ENCODE peak calls at places on chromosomes 13 and 19, in five cellular contexts. One of them, this sample, is unnamed.
A peak's percentile ranks its signal among the peaks of the same experiment; 100 is the strongest.

GRCh38 chr13:70747305-70747704 is 639.1 kb upstream of the KLHL1 start:
- DNase-seq in hepatocyte: no peak
- DNase-seq in HCT116: no peak
- DNase-seq in GM23248: no peak
- DNase-seq in GM23338: no peak
- DNase-seq in this sample: no peak

GRCh38 chr19:46022431-46023310 is at the start of gene PGLYRP1:
- DNase-seq in hepatocyte: peak; percentile 4
- DNase-seq in HCT116: no peak
- DNase-seq in GM23248: no peak
- DNase-seq in GM23338: peak; percentile 79
- DNase-seq in this sample: no peak

GRCh38 chr19:40467007-40467565 is 285 bp downstream of the SPTBN4 start:
- DNase-seq in hepatocyte: peak; percentile 44
- DNase-seq in HCT116: no peak
- DNase-seq in GM23248: peak; percentile 51
- DNase-seq in GM23338: peak; percentile 54
- DNase-seq in this sample: no peak

GRCh38 chr13:109297628-109298027 is 488.8 kb downstream of the IRS2 start:
- DNase-seq in hepatocyte: no peak
- DNase-seq in HCT116: no peak
- DNase-seq in GM23248: peak; percentile 93
- DNase-seq in GM23338: no peak
- DNase-seq in this sample: no peak

GRCh38 chr19:45475537-45476348 is 7.9 kb downstream of the FOSB start:
- DNase-seq in hepatocyte: peak; percentile 40
- DNase-seq in HCT116: no peak
- DNase-seq in GM23248: peak; percentile 41
- DNase-seq in GM23338: no peak
- DNase-seq in this sample: no peak

GRCh38 chr19:35777411-35777841 is 2.1 kb downstream of the ARHGAP33 start:
- DNase-seq in hepatocyte: no peak
- DNase-seq in HCT116: no peak
- DNase-seq in GM23248: no peak
- DNase-seq in GM23338: peak; percentile 83
- DNase-seq in this sample: no peak

GRCh38 chr13:60343978-60344377 is 53.0 kb upstream of the TDRD3 start:
- DNase-seq in hepatocyte: no peak
- DNase-seq in HCT116: no peak
- DNase-seq in GM23248: no peak
- DNase-seq in GM23338: no peak
- DNase-seq in this sample: no peak

GRCh38 chr13:28805193-28805819 is 14.8 kb upstream of the MTUS2 start:
- DNase-seq in hepatocyte: peak; percentile 26
- DNase-seq in HCT116: no peak
- DNase-seq in GM23248: peak; percentile 25
- DNase-seq in GM23338: peak; percentile 83
- DNase-seq in this sample: peak; percentile 35

GRCh38 chr13:26992951-26993490 is 178.6 kb downstream of the USP12 start:
- DNase-seq in hepatocyte: no peak
- DNase-seq in HCT116: no peak
- DNase-seq in GM23248: no peak
- DNase-seq in GM23338: no peak
- DNase-seq in this sample: no peak

GRCh38 chr13:79973533-79973963 is 367.4 kb downstream of the SPRY2 start:
- DNase-seq in hepatocyte: no peak
- DNase-seq in HCT116: no peak
- DNase-seq in GM23248: peak; percentile 24
- DNase-seq in GM23338: peak; percentile 38
- DNase-seq in this sample: peak; percentile 33

GRCh38 chr19:45293682-45294081 is 29.0 kb downstream of the CKM start:
- DNase-seq in hepatocyte: no peak
- DNase-seq in HCT116: no peak
- DNase-seq in GM23248: no peak
- DNase-seq in GM23338: no peak
- DNase-seq in this sample: no peak

GRCh38 chr19:802888-803561 is 5.8 kb downstream of the PTBP1 start:
- DNase-seq in hepatocyte: no peak
- DNase-seq in HCT116: no peak
- DNase-seq in GM23248: no peak
- DNase-seq in GM23338: peak; percentile 12
- DNase-seq in this sample: no peak

GRCh38 chr13:27822873-27823311 is 30.6 kb downstream of the GSX1 start:
- DNase-seq in hepatocyte: no peak
- DNase-seq in HCT116: no peak
- DNase-seq in GM23248: no peak
- DNase-seq in GM23338: peak; percentile 45
- DNase-seq in this sample: no peak

GRCh38 chr19:37778613-37779138 is 710 bp downstream of the ZNF573 start:
- DNase-seq in hepatocyte: peak; percentile 46
- DNase-seq in HCT116: no peak
- DNase-seq in GM23248: peak; percentile 47
- DNase-seq in GM23338: peak; percentile 30
- DNase-seq in this sample: peak; percentile 24

GRCh38 chr13:36918246-36919060 is 1.6 kb downstream of the SMAD9 start:
- DNase-seq in hepatocyte: no peak
- DNase-seq in HCT116: no peak
- DNase-seq in GM23248: peak; percentile 58
- DNase-seq in GM23338: peak; percentile 15
- DNase-seq in this sample: peak; percentile 74

GRCh38 chr13:85266331-85266730 is 532.9 kb downstream of the SLITRK6 start:
- DNase-seq in hepatocyte: no peak
- DNase-seq in HCT116: no peak
- DNase-seq in GM23248: no peak
- DNase-seq in GM23338: no peak
- DNase-seq in this sample: no peak

GRCh38 chr19:5006821-5007220 is 37.9 kb downstream of the KDM4B start:
- DNase-seq in hepatocyte: no peak
- DNase-seq in HCT116: no peak
- DNase-seq in GM23248: no peak
- DNase-seq in GM23338: no peak
- DNase-seq in this sample: no peak

GRCh38 chr19:13621413-13621812 is 115.1 kb upstream of the CACNA1A start:
- DNase-seq in hepatocyte: no peak
- DNase-seq in HCT116: peak; percentile 75
- DNase-seq in GM23248: peak; percentile 99
- DNase-seq in GM23338: peak; percentile 67
- DNase-seq in this sample: peak; percentile 14

GRCh38 chr19:42261763-42262162 is 6.8 kb upstream of the ERF start:
- DNase-seq in hepatocyte: no peak
- DNase-seq in HCT116: no peak
- DNase-seq in GM23248: no peak
- DNase-seq in GM23338: no peak
- DNase-seq in this sample: no peak
- TF ChIP-seq EZH2phosphoT487 in hepatocyte: no peak
- TF ChIP-seq EZH2phosphoT487 in HCT116: no peak
- TF ChIP-seq EZH2phosphoT487 in GM23248: no peak
- TF ChIP-seq EZH2phosphoT487 in GM23338: no peak
- TF ChIP-seq EZH2phosphoT487 in this sample: no peak

GRCh38 chr19:50830266-50831025 is 2.9 kb downstream of the KLK15 start:
- DNase-seq in hepatocyte: no peak
- DNase-seq in HCT116: no peak
- DNase-seq in GM23248: no peak
- DNase-seq in GM23338: no peak
- DNase-seq in this sample: no peak

GRCh38 chr19:50832666-50833065 is 708 bp downstream of the KLK15 start:
- DNase-seq in hepatocyte: no peak
- DNase-seq in HCT116: no peak
- DNase-seq in GM23248: no peak
- DNase-seq in GM23338: no peak
- DNase-seq in this sample: no peak

GRCh38 chr19:50829801-50830200 is 3.6 kb downstream of the KLK15 start:
- DNase-seq in hepatocyte: no peak
- DNase-seq in HCT116: no peak
- DNase-seq in GM23248: no peak
- DNase-seq in GM23338: no peak
- DNase-seq in this sample: no peak

GRCh38 chr19:50833117-50833801 is at the start of gene KLK15:
- DNase-seq in hepatocyte: no peak
- DNase-seq in HCT116: no peak
- DNase-seq in GM23248: no peak
- DNase-seq in GM23338: no peak
- DNase-seq in this sample: no peak

GRCh38 chr19:50831026-50831396 is 2.4 kb downstream of the KLK15 start:
- DNase-seq in hepatocyte: no peak
- DNase-seq in HCT116: no peak
- DNase-seq in GM23248: no peak
- DNase-seq in GM23338: no peak
- DNase-seq in this sample: no peak
- TF ChIP-seq EZH2phosphoT487 in hepatocyte: no peak
- TF ChIP-seq EZH2phosphoT487 in HCT116: no peak
- TF ChIP-seq EZH2phosphoT487 in GM23248: no peak
- TF ChIP-seq EZH2phosphoT487 in GM23338: no peak
- TF ChIP-seq EZH2phosphoT487 in this sample: no peak

GRCh38 chr19:38805180-38805579 is 7.6 kb downstream of the LGALS4 start:
- DNase-seq in hepatocyte: no peak
- DNase-seq in HCT116: no peak
- DNase-seq in GM23248: no peak
- DNase-seq in GM23338: no peak
- DNase-seq in this sample: no peak
- TF ChIP-seq EZH2phosphoT487 in hepatocyte: no peak
- TF ChIP-seq EZH2phosphoT487 in HCT116: no peak
- TF ChIP-seq EZH2phosphoT487 in GM23248: no peak
- TF ChIP-seq EZH2phosphoT487 in GM23338: no peak
- TF ChIP-seq EZH2phosphoT487 in this sample: no peak

GRCh38 chr19:7138402-7138801 is 68.9 kb downstream of the ZNF557 start:
- DNase-seq in hepatocyte: no peak
- DNase-seq in HCT116: no peak
- DNase-seq in GM23248: peak; percentile 10
- DNase-seq in GM23338: no peak
- DNase-seq in this sample: no peak
- TF ChIP-seq EZH2phosphoT487 in hepatocyte: no peak
- TF ChIP-seq EZH2phosphoT487 in HCT116: no peak
- TF ChIP-seq EZH2phosphoT487 in GM23248: no peak
- TF ChIP-seq EZH2phosphoT487 in GM23338: no peak
- TF ChIP-seq EZH2phosphoT487 in this sample: no peak

GRCh38 chr13:39446865-39447264 is 156.1 kb downstream of the LHFPL6 start:
- DNase-seq in hepatocyte: no peak
- DNase-seq in HCT116: no peak
- DNase-seq in GM23248: no peak
- DNase-seq in GM23338: no peak
- DNase-seq in this sample: no peak
- TF ChIP-seq EZH2phosphoT487 in hepatocyte: no peak
- TF ChIP-seq EZH2phosphoT487 in HCT116: no peak
- TF ChIP-seq EZH2phosphoT487 in GM23248: no peak
- TF ChIP-seq EZH2phosphoT487 in GM23338: no peak
- TF ChIP-seq EZH2phosphoT487 in this sample: no peak

DNA sequence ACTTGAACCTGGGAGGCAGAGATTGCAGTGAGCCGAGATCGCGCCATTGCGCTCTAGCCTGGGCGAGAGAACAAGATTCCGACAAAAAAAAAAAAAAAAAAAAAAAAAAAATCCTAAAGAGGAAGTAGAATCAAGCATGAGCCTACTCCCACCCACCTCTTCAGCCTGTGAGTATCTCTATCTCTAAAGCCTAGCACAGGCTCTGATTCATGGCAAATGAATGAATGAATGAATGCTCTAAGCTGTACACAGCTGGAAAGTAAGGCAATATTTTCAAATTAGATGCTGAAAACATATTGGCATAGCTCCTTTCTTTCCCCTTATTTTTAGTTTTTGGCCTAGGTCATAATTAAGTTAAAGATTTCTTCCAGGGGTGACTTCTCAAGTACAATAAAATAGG is 35.7 kb upstream of the FAM216B start:
- DNase-seq in hepatocyte: no peak
- DNase-seq in HCT116: no peak
- DNase-seq in GM23248: peak; percentile 58
- DNase-seq in GM23338: no peak
- DNase-seq in this sample: no peak
- TF ChIP-seq EZH2phosphoT487 in hepatocyte: no peak
- TF ChIP-seq EZH2phosphoT487 in HCT116: no peak
- TF ChIP-seq EZH2phosphoT487 in GM23248: no peak
- TF ChIP-seq EZH2phosphoT487 in GM23338: no peak
- TF ChIP-seq EZH2phosphoT487 in this sample: no peak

This sample was measured in OCI-LY7.